ENCODE peak calls at places on chromosome 4, in nine cellular contexts. N is H1, V is suprapubic skin, R is endothelial cell of umbilical vein, P is transverse colon, E is stomach, X is SK-N-SH, Z is K562, U is breast epithelium. O is an unnamed sample.

GRCh38 chr4:141731481-141731880 is 95.1 kb downstream of the IL15 start:
- DNase-seq in P (no peak), E (no peak), V (no peak), X (no peak), U (no peak), Z (no peak), N (no peak), R (no peak), O (no peak)

GRCh38 chr4:186027405-186027804 is 41.6 kb upstream of the TLR3 start:
- DNase-seq in Z (no peak), V (no peak), N (no peak), E (no peak), R (no peak), X (no peak), U (no peak), P (peak), O (no peak)

GRCh38 chr4:123346330-123346940 is 50.2 kb upstream of the SPRY1 start:
- DNase-seq in R (no peak), V (no peak), P (no peak), U (no peak), X (no peak), Z (no peak), E (no peak), N (no peak), O (no peak)

GRCh38 chr4:140718240-140718639 is 37.9 kb downstream of the TBC1D9 start:
- DNase-seq in P (no peak), R (peak), V (no peak), X (no peak), N (no peak), E (no peak), U (no peak), Z (no peak), O (no peak)

GRCh38 chr4:116866116-116866515 is 219.3 kb downstream of the TRAM1L1 start:
- DNase-seq in V (no peak), P (no peak), Z (no peak), E (no peak), U (no peak), N (no peak), X (no peak), R (no peak), O (no peak)

GRCh38 chr4:151730003-151730559 is 30.7 kb downstream of the GATB start:
- DNase-seq in X (no peak), V (no peak), U (no peak), E (no peak), N (no peak), R (no peak), P (peak), Z (no peak), O (peak)

GRCh38 chr4:98565646-98566403 is 92.6 kb downstream of the TSPAN5 start:
- DNase-seq in V (no peak), E (no peak), U (no peak), X (no peak), N (no peak), Z (no peak), R (no peak), P (no peak), O (no peak)

GRCh38 chr4:22322996-22323395 is 192.9 kb downstream of the ADGRA3 start:
- DNase-seq in N (no peak), X (no peak), P (no peak), U (no peak), E (no peak), Z (no peak), V (no peak), R (no peak), O (no peak)

GRCh38 chr4:176444741-176445140 is 125.0 kb downstream of the SPCS3 start:
- DNase-seq in R (no peak), N (no peak), Z (no peak), P (no peak), E (no peak), X (no peak), U (no peak), V (no peak), O (no peak)

GRCh38 chr4:94507708-94508107 is 56.0 kb downstream of the PDLIM5 start:
- DNase-seq in V (peak), N (no peak), R (peak), E (no peak), P (peak), Z (peak), U (no peak), X (no peak), O (peak)
- TF ChIP-seq POLR2AphosphoS5 in V (peak), N (no peak), R (no peak), E (peak), P (no peak), Z (no peak), U (no peak), X (no peak), O (peak)

DNA sequence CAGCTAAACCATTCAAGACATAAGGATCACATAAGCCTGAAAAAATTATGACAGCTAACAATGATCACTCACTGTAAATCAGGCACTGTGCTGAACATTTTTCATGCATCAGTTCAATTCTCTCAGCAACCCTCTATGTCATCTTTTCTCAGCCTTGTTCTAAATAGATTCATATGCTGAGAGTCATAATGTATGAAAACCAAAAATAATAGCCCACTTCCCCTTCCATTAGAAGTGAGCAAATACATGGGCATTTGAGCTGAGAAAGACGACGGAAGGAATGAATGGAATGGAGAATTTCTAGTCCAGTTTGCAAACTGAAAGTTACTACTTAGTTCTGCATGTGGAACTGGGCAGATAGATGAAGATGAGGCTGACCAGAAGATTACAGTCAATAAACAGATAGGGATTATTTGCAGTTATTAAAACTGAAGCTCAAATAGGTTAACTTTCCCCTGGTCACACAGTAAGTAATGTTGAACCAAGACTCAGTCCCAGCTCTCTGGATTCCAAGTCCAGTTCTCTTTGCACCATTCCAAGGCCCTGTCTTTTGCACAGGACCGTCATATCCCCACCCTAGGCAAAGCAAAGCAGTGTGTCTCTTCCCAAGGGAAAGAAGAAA is 1.6 kb upstream of the SH3RF1 start:
- DNase-seq in P (no peak), R (peak), V (no peak), N (no peak), E (no peak), X (no peak), Z (no peak), U (no peak), O (no peak)
- H3K27ac ChIP-seq in P (no peak), R (no peak), V (no peak), N (no peak), E (no peak), X (peak), Z (no peak), U (peak), O (no peak)

GRCh38 chr4:139511320-139511719 is 44.7 kb downstream of the SETD7 start:
- DNase-seq in N (no peak), E (no peak), Z (no peak), U (no peak), R (no peak), V (no peak), X (no peak), P (no peak), O (no peak)

GRCh38 chr4:139509727-139510410 is 46.1 kb downstream of the SETD7 start:
- DNase-seq in X (no peak), R (peak), V (no peak), N (no peak), E (peak), P (no peak), U (no peak), Z (no peak), O (no peak)

GRCh38 chr4:139514382-139515059 is 41.5 kb downstream of the SETD7 start:
- DNase-seq in R (no peak), U (no peak), X (peak), Z (no peak), V (no peak), E (no peak), P (no peak), N (no peak), O (no peak)

GRCh38 chr4:139515531-139515958 is 40.5 kb downstream of the SETD7 start:
- DNase-seq in U (no peak), R (no peak), P (no peak), X (no peak), V (no peak), E (no peak), N (no peak), Z (no peak), O (no peak)
- TF ChIP-seq POLR2AphosphoS5 in U (no peak), R (no peak), P (no peak), X (no peak), V (no peak), E (no peak), N (no peak), Z (no peak), O (no peak)

GRCh38 chr4:139645458-139645857 is 20.2 kb upstream of the MGST2 start:
- DNase-seq in P (no peak), V (no peak), X (no peak), N (no peak), E (peak), Z (no peak), U (no peak), R (no peak), O (no peak)

GRCh38 chr4:139639654-139640053 is 26.0 kb upstream of the MGST2 start:
- DNase-seq in R (no peak), X (no peak), U (no peak), N (no peak), P (no peak), V (no peak), Z (no peak), E (no peak), O (no peak)

GRCh38 chr4:139641218-139641617 is 24.4 kb upstream of the MGST2 start:
- DNase-seq in N (no peak), E (no peak), P (no peak), R (no peak), V (no peak), Z (no peak), U (no peak), X (no peak), O (no peak)

GRCh38 chr4:139643042-139643895 is 22.4 kb upstream of the MGST2 start:
- DNase-seq in V (no peak), E (no peak), P (no peak), X (no peak), Z (no peak), R (no peak), U (no peak), N (no peak), O (no peak)

DNA sequence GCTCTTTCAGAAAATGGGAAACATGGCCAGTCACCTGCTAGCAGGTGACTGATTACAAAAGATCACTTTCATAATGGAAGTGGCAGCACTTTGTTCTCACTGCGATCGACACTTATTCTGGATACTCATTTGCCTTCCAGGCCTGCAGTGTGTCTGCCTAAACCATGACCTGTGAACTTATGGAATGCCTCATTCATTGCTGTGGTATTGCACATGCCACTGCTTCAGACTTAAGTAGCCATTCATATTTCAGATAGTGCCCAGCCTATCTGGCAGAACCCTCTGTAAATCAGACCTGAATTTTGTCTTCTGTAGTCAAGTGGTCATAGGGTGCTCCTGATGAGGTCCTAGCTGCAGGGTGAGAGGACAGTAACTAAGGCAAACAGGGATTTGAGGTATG is 23.3 kb upstream of the MGST2 start:
- DNase-seq in P (no peak), R (no peak), X (no peak), Z (no peak), U (no peak), N (no peak), V (no peak), E (no peak), O (no peak)
- H3K27ac ChIP-seq in P (no peak), R (no peak), X (no peak), Z (no peak), U (no peak), N (no peak), V (no peak), E (no peak), O (no peak)

GRCh38 chr4:163489929-163490328 is 4.6 kb upstream of the TMA16 start:
- DNase-seq in V (no peak), R (no peak), E (no peak), P (no peak), X (no peak), N (no peak), Z (no peak), U (no peak), O (no peak)

GRCh38 chr4:163492951-163493504 is 1.5 kb upstream of the TMA16 start:
- DNase-seq in X (no peak), V (no peak), E (no peak), R (peak), N (no peak), U (no peak), P (no peak), Z (no peak), O (peak)

GRCh38 chr4:163495900-163496299 is 1.4 kb downstream of the TMA16 start:
- DNase-seq in Z (no peak), V (no peak), N (no peak), E (no peak), X (peak), R (peak), U (no peak), P (no peak), O (no peak)

GRCh38 chr4:163493643-163494359 is 689 bp upstream of the TMA16 start:
- DNase-seq in R (peak), U (no peak), E (peak), P (peak), N (no peak), Z (no peak), X (no peak), V (no peak), O (no peak)

DNA sequence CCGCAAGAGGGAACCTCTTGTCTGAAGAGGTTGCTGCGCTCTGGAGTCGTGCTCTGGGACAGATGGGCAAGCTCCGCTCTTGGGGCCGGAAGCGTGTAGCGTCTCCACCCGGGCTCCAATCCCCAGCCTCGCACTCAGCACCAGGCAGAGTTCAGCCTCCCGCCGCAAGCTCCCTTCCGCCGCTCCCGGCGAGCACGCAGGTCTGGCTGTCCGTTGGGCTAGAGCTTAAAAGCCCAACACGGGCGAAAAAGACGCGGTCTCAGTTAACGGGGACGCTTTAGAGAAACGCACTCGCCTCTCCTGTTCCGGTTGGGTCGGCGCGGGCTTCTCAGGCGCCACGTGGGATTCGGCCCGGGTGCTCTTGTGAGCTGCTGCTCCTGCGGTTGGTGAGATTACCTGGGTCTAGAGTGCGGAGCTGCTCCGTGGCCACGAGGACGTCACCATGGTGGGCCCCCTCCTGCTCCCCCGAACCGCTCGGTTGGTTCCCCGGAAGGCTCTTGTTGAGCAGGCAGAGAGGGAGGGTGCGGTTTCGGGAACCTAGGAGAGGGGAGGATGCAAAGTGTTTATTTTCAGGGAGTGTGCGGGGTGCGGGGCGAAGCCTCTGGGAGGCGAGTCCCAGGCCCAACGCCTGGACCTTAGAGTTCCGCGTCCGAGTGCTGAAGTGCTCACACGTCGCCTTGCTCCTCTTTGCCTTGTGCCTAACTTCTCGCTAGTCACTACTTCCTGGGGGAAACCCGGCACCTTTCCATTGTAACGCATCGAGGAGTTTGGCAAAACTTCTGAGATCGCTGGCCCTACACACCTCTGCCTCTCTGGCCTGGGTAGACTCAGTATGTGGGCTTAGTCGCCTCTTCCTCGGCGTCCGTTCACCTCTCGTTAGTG is at the start of gene TMA16:
- DNase-seq in N (peak), V (peak), P (peak), E (peak), U (peak), R (peak), Z (peak), X (peak), O (peak)
- TF ChIP-seq POLR2AphosphoS5 in N (peak), V (peak), P (peak), E (peak), U (peak), R (peak), Z (peak), X (peak), O (peak)

GRCh38 chr4:1873776-1874175 is 2.6 kb downstream of the NSD2 start:
- DNase-seq in U (no peak), V (no peak), N (no peak), E (no peak), P (no peak), X (no peak), R (no peak), Z (no peak), O (no peak)
- H3K27ac ChIP-seq in U (no peak), V (no peak), N (no peak), E (no peak), P (peak), X (peak), R (no peak), Z (peak), O (no peak)

DNA sequence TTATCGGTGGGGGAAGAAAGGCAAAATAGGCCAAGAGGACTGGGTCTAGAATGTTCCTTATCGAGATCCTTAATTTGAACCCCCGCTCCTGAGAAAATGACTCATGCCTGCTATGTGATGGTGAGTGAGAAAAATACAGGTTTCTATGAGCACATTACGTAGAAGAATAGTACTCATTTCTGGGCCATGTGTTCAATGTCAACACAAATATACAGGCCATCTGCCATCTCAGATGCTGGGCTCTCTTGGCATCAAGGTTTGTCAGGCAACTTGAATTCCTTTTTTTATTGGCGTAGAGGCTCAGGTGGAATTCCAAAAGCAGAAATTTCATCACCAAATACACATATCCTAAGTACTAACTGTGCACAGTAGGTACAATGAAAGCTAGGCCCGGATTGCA is 81.4 kb upstream of the TRIM2 start:
- DNase-seq in P (no peak), E (no peak), U (no peak), N (no peak), V (no peak), R (no peak), X (peak), Z (no peak), O (no peak)
- TF ChIP-seq POLR2AphosphoS5 in P (no peak), E (no peak), U (no peak), N (no peak), V (no peak), R (no peak), X (no peak), Z (no peak), O (no peak)